ENCODE peak calls at places on chromosomes 12 and 14, in four cellular contexts. Z, N, U and H are unnamed samples.

GRCh38 chr14:52279405-52279804 is 11.9 kb downstream of the PTGDR start:
- DNase-seq in Z (no peak), U (no peak), N (no peak), H (no peak)

GRCh38 chr12:42769455-42769854 is 179.9 kb upstream of the PRICKLE1 start:
- DNase-seq in U (no peak), N (no peak), Z (no peak), H (no peak)

GRCh38 chr12:45407188-45407850 is 191.4 kb downstream of the ANO6 start:
- DNase-seq in N (no peak), Z (no peak), U (no peak), H (no peak)

GRCh38 chr14:86912689-86913088 is 1080.3 kb downstream of the GALC start:
- DNase-seq in Z (no peak), U (peak; percentile 8), N (no peak), H (no peak)

GRCh38 chr14:49962616-49963015 is 69.7 kb downstream of the ARF6 start:
- DNase-seq in U (no peak), Z (no peak), N (no peak), H (no peak)

GRCh38 chr12:88725592-88726143 is 145.4 kb upstream of the KITLG start:
- DNase-seq in U (no peak), Z (no peak), N (no peak), H (no peak)

GRCh38 chr14:104693482-104694431 is 4.3 kb downstream of the INF2 start:
- DNase-seq in U (no peak), Z (no peak), N (no peak), H (no peak)

GRCh38 chr12:14901228-14901562 is 15.5 kb upstream of the MGP start:
- DNase-seq in U (no peak), Z (no peak), N (no peak), H (no peak)

GRCh38 chr14:51236314-51236713 is 3.7 kb upstream of the TMX1 start:
- DNase-seq in N (no peak), Z (no peak), U (no peak), H (no peak)

GRCh38 chr12:120290541-120291312 is 976 bp downstream of the RNU4-2 start:
- DNase-seq in N (no peak), Z (peak; percentile 29), U (no peak), H (no peak)

GRCh38 chr12:94046626-94047410 is 101.6 kb upstream of the PLXNC1 start:
- DNase-seq in N (no peak), Z (no peak), U (no peak), H (no peak)

GRCh38 chr12:107497231-107497630 is 188.4 kb upstream of the PWP1 start:
- DNase-seq in Z (no peak), U (no peak), N (no peak), H (no peak)

GRCh38 chr12:45727994-45728624 is 1.4 kb upstream of the ARID2 start:
- DNase-seq in N (no peak), Z (no peak), U (no peak), H (no peak)

GRCh38 chr12:132161046-132161781 is 17.0 kb downstream of the NOC4L start:
- DNase-seq in U (no peak), Z (no peak), N (no peak), H (no peak)

GRCh38 chr14:105192866-105193731 is 12.0 kb upstream of the NUDT14 start:
- DNase-seq in Z (no peak), U (no peak), N (no peak), H (no peak)

GRCh38 chr14:50000215-50001145 is 107.6 kb downstream of the ARF6 start:
- DNase-seq in Z (no peak), U (peak; percentile 69), N (no peak), H (no peak)

GRCh38 chr12:62435337-62436163 is 31.1 kb upstream of the MON2 start:
- DNase-seq in N (peak; percentile 54), U (peak; percentile 22), Z (peak; percentile 44), H (peak; percentile 5)

GRCh38 chr12:70847871-70848270 is 72.7 kb downstream of the PTPRR start:
- DNase-seq in Z (no peak), N (no peak), U (no peak), H (no peak)

GRCh38 chr12:10673660-10674384 is at the start of gene STYK1:
- DNase-seq in N (peak; percentile 50), Z (peak; percentile 47), U (peak; percentile 1), H (peak; percentile 36)

GRCh38 chr12:33605776-33606175 is 166.2 kb upstream of the SYT10 start:
- DNase-seq in U (no peak), N (no peak), Z (no peak), H (no peak)

GRCh38 chr14:81927069-81927468 is 393.4 kb upstream of the SEL1L start:
- DNase-seq in Z (no peak), N (no peak), U (no peak), H (no peak)

GRCh38 chr14:85576161-85576560 is 46.2 kb downstream of the FLRT2 start:
- DNase-seq in Z (no peak), U (peak; percentile 44), N (no peak), H (no peak)

GRCh38 chr12:130537655-130538054 is 178.4 kb downstream of the RIMBP2 start:
- DNase-seq in N (no peak), Z (no peak), U (no peak), H (no peak)

GRCh38 chr14:92692822-92693226 is 55.6 kb downstream of the LGMN start:
- DNase-seq in U (no peak), N (no peak), Z (no peak), H (no peak)

GRCh38 chr12:13241833-13242232 is 45.3 kb downstream of the EMP1 start:
- DNase-seq in N (no peak), U (no peak), Z (no peak), H (no peak)

GRCh38 chr12:111596985-111597730 is 2.0 kb downstream of the ATXN2 start:
- DNase-seq in N (peak; percentile 30), U (no peak), Z (peak; percentile 36), H (peak; percentile 41)

GRCh38 chr14:76904100-76904739 is 78.0 kb downstream of the LRRC74A start:
- DNase-seq in Z (no peak), N (no peak), U (peak; percentile 93), H (no peak)

GRCh38 chr12:12562016-12562483 is 613 bp downstream of the DUSP16 start:
- DNase-seq in N (peak; percentile 68), U (no peak), Z (peak; percentile 25), H (peak; percentile 11)

GRCh38 chr14:103549361-103550311 is 12.8 kb downstream of the BAG5 start:
- DNase-seq in U (no peak), N (no peak), Z (no peak), H (peak; percentile 77)

GRCh38 chr14:74888164-74889158 is 6.7 kb downstream of the DLST start:
- DNase-seq in N (no peak), Z (no peak), U (no peak), H (no peak)

GRCh38 chr12:68587448-68587873 is 23.2 kb upstream of the RAP1B start:
- DNase-seq in U (no peak), N (no peak), Z (no peak), H (no peak)

GRCh38 chr12:7916936-7917335 is 19.1 kb downstream of the SLC2A3 start:
- DNase-seq in Z (no peak), U (no peak), N (no peak), H (no peak)